ENCODE peak calls at places on chromosomes 2 and 18, in ten cellular contexts. One of them, this sample, is unnamed.

GRCh38 chr18:61992923-61993322 is 100.1 kb upstream of the RNF152 start:
- DNase-seq in tibial nerve: no peak
- DNase-seq in dorsolateral prefrontal cortex: no peak
- DNase-seq in body of pancreas: no peak
- DNase-seq in pancreas: no peak
- DNase-seq in psoas muscle: no peak
- DNase-seq in sigmoid colon: no peak
- DNase-seq in Peyer's patch: no peak
- DNase-seq in H1: no peak
- DNase-seq in HFF-Myc: no peak
- DNase-seq in this sample: no peak

GRCh38 chr2:225173909-225174308 is 131.6 kb upstream of the DOCK10 start:
- DNase-seq in dorsolateral prefrontal cortex: no peak
- DNase-seq in pancreas: no peak
- DNase-seq in H1: no peak
- DNase-seq in psoas muscle: no peak
- DNase-seq in Peyer's patch: no peak
- DNase-seq in tibial nerve: no peak
- DNase-seq in HFF-Myc: no peak
- DNase-seq in sigmoid colon: no peak
- DNase-seq in body of pancreas: no peak
- DNase-seq in this sample: no peak

GRCh38 chr2:28360742-28361293 is 31.8 kb upstream of the FOSL2 start:
- DNase-seq in H1: no peak
- DNase-seq in Peyer's patch: no peak
- DNase-seq in body of pancreas: no peak
- DNase-seq in HFF-Myc: no peak
- DNase-seq in tibial nerve: no peak
- DNase-seq in psoas muscle: peak; percentile 53
- DNase-seq in dorsolateral prefrontal cortex: no peak
- DNase-seq in sigmoid colon: peak; percentile 68
- DNase-seq in pancreas: no peak
- DNase-seq in this sample: peak; percentile 50

GRCh38 chr18:22933958-22934423 is 863 bp downstream of the RBBP8 start:
- DNase-seq in tibial nerve: no peak
- DNase-seq in body of pancreas: no peak
- DNase-seq in sigmoid colon: no peak
- DNase-seq in psoas muscle: no peak
- DNase-seq in HFF-Myc: no peak
- DNase-seq in dorsolateral prefrontal cortex: no peak
- DNase-seq in pancreas: no peak
- DNase-seq in Peyer's patch: no peak
- DNase-seq in H1: no peak
- DNase-seq in this sample: no peak

GRCh38 chr2:178917555-178917954 is 110.3 kb upstream of the TTN start:
- DNase-seq in dorsolateral prefrontal cortex: no peak
- DNase-seq in pancreas: no peak
- DNase-seq in sigmoid colon: no peak
- DNase-seq in H1: no peak
- DNase-seq in body of pancreas: no peak
- DNase-seq in HFF-Myc: no peak
- DNase-seq in tibial nerve: no peak
- DNase-seq in psoas muscle: no peak
- DNase-seq in Peyer's patch: no peak
- DNase-seq in this sample: no peak

GRCh38 chr2:121521359-121521758 is 9.3 kb upstream of the RNU4ATAC start:
- DNase-seq in dorsolateral prefrontal cortex: peak; percentile 28
- DNase-seq in H1: no peak
- DNase-seq in HFF-Myc: no peak
- DNase-seq in body of pancreas: no peak
- DNase-seq in Peyer's patch: no peak
- DNase-seq in psoas muscle: no peak
- DNase-seq in sigmoid colon: no peak
- DNase-seq in tibial nerve: no peak
- DNase-seq in pancreas: no peak
- DNase-seq in this sample: no peak

GRCh38 chr2:126839711-126840110 is 59.0 kb upstream of the TEX51 start:
- DNase-seq in psoas muscle: no peak
- DNase-seq in tibial nerve: no peak
- DNase-seq in H1: no peak
- DNase-seq in dorsolateral prefrontal cortex: no peak
- DNase-seq in HFF-Myc: no peak
- DNase-seq in body of pancreas: no peak
- DNase-seq in pancreas: no peak
- DNase-seq in sigmoid colon: no peak
- DNase-seq in Peyer's patch: no peak
- DNase-seq in this sample: no peak

GRCh38 chr2:15678346-15678745 is 86.7 kb downstream of the DDX1 start:
- DNase-seq in psoas muscle: no peak
- DNase-seq in HFF-Myc: no peak
- DNase-seq in H1: no peak
- DNase-seq in sigmoid colon: no peak
- DNase-seq in dorsolateral prefrontal cortex: no peak
- DNase-seq in tibial nerve: no peak
- DNase-seq in body of pancreas: no peak
- DNase-seq in pancreas: no peak
- DNase-seq in Peyer's patch: no peak
- DNase-seq in this sample: no peak

GRCh38 chr2:45964226-45964841 is 312.9 kb downstream of the PRKCE start:
- DNase-seq in body of pancreas: peak; percentile 36
- DNase-seq in H1: no peak
- DNase-seq in tibial nerve: peak; percentile 35
- DNase-seq in sigmoid colon: peak; percentile 77
- DNase-seq in HFF-Myc: peak; percentile 85
- DNase-seq in Peyer's patch: peak; percentile 89
- DNase-seq in dorsolateral prefrontal cortex: peak; percentile 84
- DNase-seq in pancreas: peak; percentile 81
- DNase-seq in psoas muscle: peak; percentile 78
- DNase-seq in this sample: peak; percentile 43

GRCh38 chr2:111173338-111173737 is 52.6 kb downstream of the BCL2L11 start:
- DNase-seq in psoas muscle: no peak
- DNase-seq in H1: no peak
- DNase-seq in body of pancreas: no peak
- DNase-seq in dorsolateral prefrontal cortex: no peak
- DNase-seq in pancreas: no peak
- DNase-seq in sigmoid colon: no peak
- DNase-seq in tibial nerve: no peak
- DNase-seq in HFF-Myc: no peak
- DNase-seq in Peyer's patch: no peak
- DNase-seq in this sample: no peak

GRCh38 chr2:235421618-235422017 is 72.2 kb upstream of the AGAP1 start:
- DNase-seq in HFF-Myc: no peak
- DNase-seq in dorsolateral prefrontal cortex: peak; percentile 18
- DNase-seq in body of pancreas: peak; percentile 68
- DNase-seq in tibial nerve: no peak
- DNase-seq in Peyer's patch: no peak
- DNase-seq in sigmoid colon: no peak
- DNase-seq in psoas muscle: no peak
- DNase-seq in H1: no peak
- DNase-seq in pancreas: peak; percentile 71
- DNase-seq in this sample: no peak

GRCh38 chr2:222423632-222424280 is 587 bp upstream of the SGPP2 start:
- DNase-seq in sigmoid colon: no peak
- DNase-seq in H1: peak; percentile 46
- DNase-seq in body of pancreas: no peak
- DNase-seq in Peyer's patch: peak; percentile 51
- DNase-seq in psoas muscle: no peak
- DNase-seq in dorsolateral prefrontal cortex: no peak
- DNase-seq in pancreas: no peak
- DNase-seq in tibial nerve: no peak
- DNase-seq in HFF-Myc: no peak
- DNase-seq in this sample: peak; percentile 39

GRCh38 chr2:119939915-119940314 is 73.0 kb upstream of the EPB41L5 start:
- DNase-seq in sigmoid colon: no peak
- DNase-seq in tibial nerve: no peak
- DNase-seq in body of pancreas: no peak
- DNase-seq in pancreas: no peak
- DNase-seq in Peyer's patch: no peak
- DNase-seq in psoas muscle: no peak
- DNase-seq in HFF-Myc: no peak
- DNase-seq in dorsolateral prefrontal cortex: no peak
- DNase-seq in H1: no peak
- DNase-seq in this sample: no peak

GRCh38 chr18:675307-675706 is 17.9 kb downstream of the TYMS start:
- DNase-seq in body of pancreas: no peak
- DNase-seq in dorsolateral prefrontal cortex: no peak
- DNase-seq in H1: no peak
- DNase-seq in psoas muscle: no peak
- DNase-seq in sigmoid colon: no peak
- DNase-seq in HFF-Myc: no peak
- DNase-seq in tibial nerve: no peak
- DNase-seq in Peyer's patch: no peak
- DNase-seq in pancreas: no peak
- DNase-seq in this sample: no peak

GRCh38 chr18:69885841-69886531 is 61.7 kb downstream of the CD226 start:
- DNase-seq in sigmoid colon: no peak
- DNase-seq in tibial nerve: no peak
- DNase-seq in pancreas: no peak
- DNase-seq in HFF-Myc: no peak
- DNase-seq in Peyer's patch: no peak
- DNase-seq in body of pancreas: no peak
- DNase-seq in H1: no peak
- DNase-seq in psoas muscle: no peak
- DNase-seq in dorsolateral prefrontal cortex: no peak
- DNase-seq in this sample: no peak

DNA sequence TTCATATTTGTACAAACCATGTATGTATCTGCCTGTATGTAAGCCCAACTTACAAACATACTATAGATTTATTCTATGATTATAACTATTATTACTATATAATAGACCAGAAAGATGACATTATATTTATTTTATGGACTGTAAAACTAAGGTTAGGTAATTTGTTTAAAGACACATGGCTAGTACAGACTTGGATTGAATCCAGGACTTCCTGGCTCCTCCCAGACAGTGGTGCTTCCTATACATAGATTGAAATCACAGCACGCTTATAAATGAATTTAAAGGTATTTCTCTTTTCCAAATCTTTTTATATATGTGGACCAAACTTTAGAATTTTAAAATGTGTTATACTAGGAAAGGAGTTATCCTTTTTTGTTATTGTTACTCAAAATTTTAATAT is 151.6 kb upstream of the MYO3B start:
- DNase-seq in dorsolateral prefrontal cortex: no peak
- DNase-seq in body of pancreas: no peak
- DNase-seq in Peyer's patch: no peak
- DNase-seq in sigmoid colon: no peak
- DNase-seq in tibial nerve: no peak
- DNase-seq in psoas muscle: no peak
- DNase-seq in HFF-Myc: no peak
- DNase-seq in H1: no peak
- DNase-seq in pancreas: no peak
- DNase-seq in this sample: no peak
- TF ChIP-seq CTCF in dorsolateral prefrontal cortex: no peak
- TF ChIP-seq CTCF in body of pancreas: no peak
- TF ChIP-seq CTCF in Peyer's patch: no peak
- TF ChIP-seq CTCF in sigmoid colon: no peak
- TF ChIP-seq CTCF in tibial nerve: no peak
- TF ChIP-seq CTCF in psoas muscle: no peak
- TF ChIP-seq CTCF in HFF-Myc: no peak
- TF ChIP-seq CTCF in H1: no peak
- TF ChIP-seq CTCF in pancreas: no peak
- TF ChIP-seq CTCF in this sample: no peak

GRCh38 chr2:160408575-160409291 is 84.9 kb downstream of the RBMS1 start:
- DNase-seq in HFF-Myc: no peak
- DNase-seq in pancreas: no peak
- DNase-seq in tibial nerve: no peak
- DNase-seq in dorsolateral prefrontal cortex: no peak
- DNase-seq in H1: no peak
- DNase-seq in body of pancreas: no peak
- DNase-seq in Peyer's patch: no peak
- DNase-seq in sigmoid colon: no peak
- DNase-seq in psoas muscle: no peak
- DNase-seq in this sample: no peak
- TF ChIP-seq CTCF in HFF-Myc: peak; percentile 2
- TF ChIP-seq CTCF in pancreas: no peak
- TF ChIP-seq CTCF in tibial nerve: no peak
- TF ChIP-seq CTCF in dorsolateral prefrontal cortex: no peak
- TF ChIP-seq CTCF in H1: no peak
- TF ChIP-seq CTCF in body of pancreas: no peak
- TF ChIP-seq CTCF in Peyer's patch: no peak
- TF ChIP-seq CTCF in sigmoid colon: no peak
- TF ChIP-seq CTCF in psoas muscle: no peak
- TF ChIP-seq CTCF in this sample: no peak

GRCh38 chr2:137677466-137677865 is 286.8 kb upstream of the HNMT start:
- DNase-seq in H1: no peak
- DNase-seq in HFF-Myc: no peak
- DNase-seq in sigmoid colon: no peak
- DNase-seq in Peyer's patch: no peak
- DNase-seq in tibial nerve: no peak
- DNase-seq in pancreas: no peak
- DNase-seq in psoas muscle: no peak
- DNase-seq in body of pancreas: no peak
- DNase-seq in dorsolateral prefrontal cortex: no peak
- DNase-seq in this sample: no peak
- TF ChIP-seq CTCF in H1: peak; percentile 10
- TF ChIP-seq CTCF in HFF-Myc: no peak
- TF ChIP-seq CTCF in sigmoid colon: no peak
- TF ChIP-seq CTCF in Peyer's patch: no peak
- TF ChIP-seq CTCF in tibial nerve: no peak
- TF ChIP-seq CTCF in pancreas: no peak
- TF ChIP-seq CTCF in psoas muscle: no peak
- TF ChIP-seq CTCF in body of pancreas: no peak
- TF ChIP-seq CTCF in dorsolateral prefrontal cortex: no peak
- TF ChIP-seq CTCF in this sample: no peak

GRCh38 chr2:181058378-181059269 is 78.2 kb downstream of the UBE2E3 start:
- DNase-seq in pancreas: no peak
- DNase-seq in Peyer's patch: no peak
- DNase-seq in body of pancreas: peak; percentile 25
- DNase-seq in HFF-Myc: no peak
- DNase-seq in tibial nerve: no peak
- DNase-seq in psoas muscle: no peak
- DNase-seq in H1: no peak
- DNase-seq in sigmoid colon: no peak
- DNase-seq in dorsolateral prefrontal cortex: no peak
- DNase-seq in this sample: no peak
- TF ChIP-seq CTCF in pancreas: peak; percentile 24
- TF ChIP-seq CTCF in Peyer's patch: peak; percentile 74
- TF ChIP-seq CTCF in body of pancreas: peak; percentile 71
- TF ChIP-seq CTCF in HFF-Myc: peak; percentile 44
- TF ChIP-seq CTCF in tibial nerve: peak; percentile 34
- TF ChIP-seq CTCF in psoas muscle: peak; percentile 79
- TF ChIP-seq CTCF in H1: peak; percentile 68
- TF ChIP-seq CTCF in sigmoid colon: no peak
- TF ChIP-seq CTCF in dorsolateral prefrontal cortex: peak; percentile 43
- TF ChIP-seq CTCF in this sample: no peak

GRCh38 chr2:216989335-216990129 is 129.7 kb upstream of the TNP1 start:
- DNase-seq in pancreas: no peak
- DNase-seq in HFF-Myc: no peak
- DNase-seq in H1: no peak
- DNase-seq in tibial nerve: no peak
- DNase-seq in Peyer's patch: no peak
- DNase-seq in sigmoid colon: no peak
- DNase-seq in body of pancreas: no peak
- DNase-seq in dorsolateral prefrontal cortex: no peak
- DNase-seq in psoas muscle: no peak
- DNase-seq in this sample: no peak
- TF ChIP-seq CTCF in pancreas: no peak
- TF ChIP-seq CTCF in HFF-Myc: no peak
- TF ChIP-seq CTCF in H1: no peak
- TF ChIP-seq CTCF in tibial nerve: no peak
- TF ChIP-seq CTCF in Peyer's patch: no peak
- TF ChIP-seq CTCF in sigmoid colon: no peak
- TF ChIP-seq CTCF in body of pancreas: no peak
- TF ChIP-seq CTCF in dorsolateral prefrontal cortex: no peak
- TF ChIP-seq CTCF in psoas muscle: no peak
- TF ChIP-seq CTCF in this sample: no peak

GRCh38 chr18:8910186-8910585 is 192.3 kb upstream of the NDUFV2 start:
- DNase-seq in pancreas: no peak
- DNase-seq in HFF-Myc: no peak
- DNase-seq in sigmoid colon: no peak
- DNase-seq in dorsolateral prefrontal cortex: no peak
- DNase-seq in tibial nerve: no peak
- DNase-seq in Peyer's patch: no peak
- DNase-seq in body of pancreas: no peak
- DNase-seq in H1: no peak
- DNase-seq in psoas muscle: no peak
- DNase-seq in this sample: no peak
- TF ChIP-seq CTCF in pancreas: no peak
- TF ChIP-seq CTCF in HFF-Myc: no peak
- TF ChIP-seq CTCF in sigmoid colon: no peak
- TF ChIP-seq CTCF in dorsolateral prefrontal cortex: no peak
- TF ChIP-seq CTCF in tibial nerve: no peak
- TF ChIP-seq CTCF in Peyer's patch: no peak
- TF ChIP-seq CTCF in body of pancreas: no peak
- TF ChIP-seq CTCF in H1: no peak
- TF ChIP-seq CTCF in psoas muscle: no peak
- TF ChIP-seq CTCF in this sample: no peak